ENCODE peak calls at places on chromosome 18, in five cellular contexts. Z, J, C, Y and T are unnamed samples.

GRCh38 chr18:13801260-13801601 is 22.7 kb upstream of the MC5R start:
- DNase-seq in Z (no peak), J (no peak), Y (no peak), C (no peak), T (no peak)

GRCh38 chr18:11146238-11146946 is 3.0 kb downstream of the PIEZO2 start:
- DNase-seq in J (no peak), Y (no peak), C (peak; percentile 46), Z (no peak), T (no peak)

GRCh38 chr18:41113885-41114482 is 841.0 kb upstream of the PIK3C3 start:
- DNase-seq in J (peak; percentile 18), C (no peak), Z (no peak), Y (no peak), T (no peak)

GRCh38 chr18:72107647-72108046 is 436.5 kb downstream of the CBLN2 start:
- DNase-seq in Y (no peak), J (no peak), C (peak; percentile 58), Z (peak; percentile 56), T (no peak)

GRCh38 chr18:56565596-56566355 is 72.6 kb downstream of the TXNL1 start:
- DNase-seq in Y (peak; percentile 35), Z (no peak), J (peak; percentile 92), C (no peak), T (peak; percentile 37)

GRCh38 chr18:64026350-64026749 is 56.5 kb downstream of the SERPINB8 start:
- DNase-seq in Z (no peak), C (no peak), J (no peak), Y (no peak), T (no peak)

GRCh38 chr18:11995445-11996189 is 14.3 kb downstream of the IMPA2 start:
- DNase-seq in Y (peak; percentile 78), C (peak; percentile 67), Z (peak; percentile 48), J (peak; percentile 77), T (peak; percentile 59)

GRCh38 chr18:68843467-68844089 is 45.7 kb downstream of the CCDC102B start:
- DNase-seq in Z (no peak), C (no peak), J (peak; percentile 18), Y (no peak), T (no peak)

GRCh38 chr18:66562279-66562678 is 41.6 kb downstream of the CDH19 start:
- DNase-seq in Z (no peak), Y (no peak), C (no peak), J (no peak), T (no peak)

GRCh38 chr18:79479761-79480161 is 84.0 kb downstream of the NFATC1 start:
- DNase-seq in C (no peak), Y (no peak), Z (no peak), J (no peak), T (no peak)

GRCh38 chr18:49021433-49022129 is 70.8 kb upstream of the SMAD7 start:
- DNase-seq in J (peak; percentile 33), C (peak; percentile 95), Z (no peak), Y (peak; percentile 26), T (peak; percentile 84)

GRCh38 chr18:60413944-60414547 is 41.5 kb upstream of the MC4R start:
- DNase-seq in C (peak; percentile 61), Z (no peak), Y (peak; percentile 38), J (peak; percentile 7), T (peak; percentile 2)

GRCh38 chr18:74818776-74819175 is 221.1 kb downstream of the ZNF407 start:
- DNase-seq in Z (no peak), Y (no peak), C (no peak), J (peak; percentile 12), T (no peak)

GRCh38 chr18:36034299-36034895 is 33.0 kb downstream of the RPRD1A start:
- DNase-seq in Y (no peak), J (no peak), C (no peak), Z (no peak), T (no peak)

GRCh38 chr18:57959278-57959677 is 84.7 kb upstream of the NEDD4L start:
- DNase-seq in Y (peak; percentile 33), J (peak; percentile 62), C (peak; percentile 46), Z (peak; percentile 17), T (no peak)

GRCh38 chr18:26642461-26643348 is 94.4 kb upstream of the KCTD1 start:
- DNase-seq in Z (no peak), C (no peak), J (no peak), Y (no peak), T (peak; percentile 2)

GRCh38 chr18:12304351-12305210 is 3.5 kb upstream of the TUBB6 start:
- DNase-seq in C (no peak), J (peak; percentile 82), Z (no peak), Y (no peak), T (no peak)

GRCh38 chr18:32358075-32358474 is 112.6 kb downstream of the GAREM1 start:
- DNase-seq in Z (no peak), Y (no peak), J (no peak), C (peak; percentile 46), T (no peak)

GRCh38 chr18:8982416-8983183 is 119.9 kb upstream of the NDUFV2 start:
- DNase-seq in C (no peak), J (peak; percentile 74), Y (peak; percentile 70), Z (peak; percentile 21), T (peak; percentile 76)

GRCh38 chr18:35880788-35881455 is 91.6 kb upstream of the RMP24 start:
- DNase-seq in J (no peak), Y (no peak), Z (no peak), C (no peak), T (peak; percentile 12)

GRCh38 chr18:49164738-49165137 is 214.0 kb upstream of the SMAD7 start:
- DNase-seq in Y (no peak), C (no peak), Z (no peak), J (no peak), T (no peak)

GRCh38 chr18:35941299-35941698 is 31.2 kb upstream of the RMP24 start:
- DNase-seq in Y (no peak), J (no peak), Z (no peak), C (no peak), T (no peak)

GRCh38 chr18:34773961-34774754 is 64.1 kb downstream of the DTNA start:
- DNase-seq in C (no peak), Z (no peak), Y (peak; percentile 37), J (peak; percentile 64), T (no peak)

GRCh38 chr18:72848534-72849237 is 19.1 kb downstream of the NETO1 start:
- DNase-seq in C (no peak), J (no peak), Y (no peak), Z (no peak), T (peak; percentile 3)

GRCh38 chr18:33369711-33370449 is 70.6 kb downstream of the CCDC178 start:
- DNase-seq in Z (no peak), Y (no peak), J (no peak), C (no peak), T (no peak)

GRCh38 chr18:377088-377487 is 109.2 kb upstream of the THOC1 start:
- DNase-seq in Y (no peak), J (no peak), Z (no peak), C (peak; percentile 58), T (no peak)

GRCh38 chr18:48409591-48410094 is 460 bp upstream of the ZBTB7C start:
- DNase-seq in Y (no peak), C (peak; percentile 44), J (no peak), Z (no peak), T (no peak)

GRCh38 chr18:46891742-46892214 is 25.5 kb downstream of the PIAS2 start:
- DNase-seq in C (no peak), Y (no peak), J (no peak), Z (no peak), T (no peak)
- H3K14ac ChIP-seq in C (no peak overlapping the region), Y (no peak overlapping the region), J (no peak overlapping the region), Z (no peak overlapping the region), T (no peak overlapping the region)

GRCh38 chr18:50306944-50307343 is 19.5 kb upstream of the CXXC1 start:
- DNase-seq in Y (no peak), Z (no peak), J (peak; percentile 16), C (no peak), T (peak; percentile 19)
- H3K14ac ChIP-seq in Y (no peak overlapping the region), Z (no peak overlapping the region), J (no peak overlapping the region), C (no peak overlapping the region), T (no peak overlapping the region)

GRCh38 chr18:54531402-54532065 is 59.5 kb upstream of the DYNAP start:
- DNase-seq in C (peak; percentile 68), Y (no peak), J (no peak), Z (no peak), T (peak; percentile 6)

GRCh38 chr18:54528942-54529376 is 62.1 kb upstream of the DYNAP start:
- DNase-seq in Z (no peak), C (peak; percentile 53), Y (no peak), J (no peak), T (no peak)

GRCh38 chr18:54530285-54530684 is 60.8 kb upstream of the DYNAP start:
- DNase-seq in C (no peak), J (no peak), Z (no peak), Y (no peak), T (no peak)

GRCh38 chr18:54532222-54532621 is 58.8 kb upstream of the DYNAP start:
- DNase-seq in Y (no peak), Z (no peak), J (no peak), C (peak; percentile 61), T (peak; percentile 81)

DNA sequence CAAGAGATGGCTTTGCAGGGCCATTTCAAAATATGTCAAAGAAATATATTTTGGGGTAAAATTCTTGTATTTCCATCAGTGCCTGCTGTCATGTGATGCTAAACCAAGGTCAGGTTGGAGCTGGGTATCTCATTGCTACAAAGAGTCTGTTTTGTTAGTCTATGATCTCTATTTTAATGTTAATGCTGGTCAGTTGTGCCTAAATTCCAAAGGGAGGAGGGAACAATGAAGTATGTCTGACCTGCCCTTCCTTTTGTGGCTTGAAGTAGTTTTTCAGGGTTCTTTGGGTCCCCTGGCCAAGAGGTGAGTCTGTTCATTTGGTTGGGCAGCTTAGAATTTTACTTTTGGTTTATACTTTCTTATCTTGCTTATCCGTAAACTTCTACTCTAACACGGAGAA is 61.6 kb upstream of the DYNAP start:
- DNase-seq in Y (no peak), C (peak; percentile 53), J (no peak), Z (no peak), T (no peak)
- H3K14ac ChIP-seq in Y (no peak overlapping the region), C (peak overlapping the region; percentile 81), J (no peak overlapping the region), Z (no peak overlapping the region), T (no peak overlapping the region)

GRCh38 chr18:24397131-24397693 is 412 bp downstream of the OSBPL1A start:
- DNase-seq in C (no peak), J (peak; percentile 78), Z (no peak), Y (peak; percentile 91), T (peak; percentile 30)
- H3K14ac ChIP-seq in C (peak overlapping the region; percentile 80), J (peak overlapping the region; percentile 71), Z (peak overlapping the region; percentile 5), Y (peak overlapping the region; percentile 68), T (peak overlapping the region; percentile 74)

GRCh38 chr18:22933958-22934423 is 863 bp downstream of the RBBP8 start:
- DNase-seq in C (no peak), Y (no peak), J (peak; percentile 6), Z (no peak), T (no peak)

GRCh38 chr18:22933206-22933957 is at the start of gene RBBP8:
- DNase-seq in Z (peak; percentile 89), J (peak; percentile 75), Y (peak; percentile 87), C (peak; percentile 87), T (peak; percentile 94)

GRCh38 chr18:22934789-22935188 is 1.7 kb downstream of the RBBP8 start:
- DNase-seq in Z (no peak), Y (no peak), J (no peak), C (no peak), T (no peak)

GRCh38 chr18:22935431-22935830 is 2.3 kb downstream of the RBBP8 start:
- DNase-seq in J (no peak), C (no peak), Z (no peak), Y (no peak), T (no peak)

DNA sequence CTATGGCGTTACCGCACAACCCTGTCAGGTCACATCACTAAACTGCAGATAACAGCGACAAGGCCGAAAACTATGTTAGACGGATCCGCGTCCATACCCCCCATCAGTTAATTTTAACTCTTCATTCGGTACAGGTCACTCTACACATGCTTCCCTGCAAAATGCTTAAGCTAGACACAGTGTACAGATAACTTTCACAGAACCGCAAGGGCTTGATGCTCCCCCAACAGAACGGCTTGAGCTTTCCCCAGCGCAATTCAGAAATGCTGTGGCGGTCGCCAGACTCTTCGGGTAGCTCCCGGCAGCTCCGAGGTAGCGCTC is 283 bp upstream of the RBBP8 start:
- DNase-seq in J (no peak), Z (no peak), C (no peak), Y (no peak), T (peak; percentile 30)
- H3K14ac ChIP-seq in J (peak overlapping the region; percentile 97), Z (no peak overlapping the region), C (no peak overlapping the region), Y (peak overlapping the region; percentile 86), T (peak overlapping the region; percentile 13)